ENCODE peak calls at places on chromosomes 5 and 9, in seven cellular contexts. C, V, Q, I, D, F and H are unnamed samples. For H3K79me2 and H3K4me1, the result is how much of the 10 kb centered on the place peaks cover.

GRCh38 chr5:53303105-53303504 is 177.3 kb upstream of the FST start:
- DNase-seq in C (no peak), V (no peak), Q (no peak), I (peak), D (no peak), F (peak), H (no peak)

GRCh38 chr5:73198833-73199592 is 26.0 kb downstream of the TMEM174 start:
- DNase-seq in C (no peak), V (no peak), Q (no peak), I (no peak), D (no peak), F (no peak), H (no peak)

GRCh38 chr9:120974921-120975320 is 48.3 kb upstream of the TRAF1 start:
- DNase-seq in C (no peak), V (no peak), Q (no peak), I (no peak), D (no peak), F (no peak), H (no peak)

GRCh38 chr9:127424669-127424986 is 446 bp downstream of the ZNF79 start:
- DNase-seq in C (no peak), V (no peak), Q (no peak), I (no peak), D (no peak), F (no peak), H (no peak)

GRCh38 chr5:119750887-119751733 is 121.8 kb downstream of the FAM170A start:
- DNase-seq in C (no peak), V (no peak), Q (no peak), I (no peak), D (no peak), F (no peak), H (no peak)

GRCh38 chr9:89350988-89351557 is 32.8 kb downstream of the SECISBP2 start:
- DNase-seq in C (no peak), V (no peak), Q (no peak), I (no peak), D (peak), F (no peak), H (no peak)

GRCh38 chr5:95617057-95617456 is 2.8 kb upstream of the GPR150 start:
- DNase-seq in C (no peak), V (peak), Q (no peak), I (peak), D (peak), F (peak), H (no peak)

GRCh38 chr5:58066557-58066956 is 393.3 kb downstream of the PLK2 start:
- DNase-seq in C (no peak), V (no peak), Q (no peak), I (no peak), D (no peak), F (no peak), H (no peak)

GRCh38 chr5:155616779-155617392 is 603.3 kb downstream of the KIF4B start:
- DNase-seq in C (peak), V (no peak), Q (peak), I (peak), D (peak), F (peak), H (peak)

GRCh38 chr9:36126016-36126786 is 10.3 kb upstream of the GLIPR2 start:
- DNase-seq in C (no peak), V (no peak), Q (no peak), I (no peak), D (no peak), F (no peak), H (no peak)

GRCh38 chr5:94218374-94218773 is 400.0 kb downstream of the KIAA0825 start:
- DNase-seq in C (no peak), V (no peak), Q (no peak), I (peak), D (peak), F (peak), H (peak)

GRCh38 chr9:20621553-20622329 is 558 bp downstream of the MLLT3 start:
- DNase-seq in C (no peak), V (no peak), Q (peak), I (peak), D (peak), F (peak), H (peak)

GRCh38 chr9:32928145-32928763 is 73.2 kb downstream of the APTX start:
- DNase-seq in C (no peak), V (no peak), Q (no peak), I (no peak), D (peak), F (peak), H (no peak)

GRCh38 chr5:115979203-115979602 is 16.9 kb downstream of the LVRN start:
- DNase-seq in C (no peak), V (no peak), Q (no peak), I (no peak), D (no peak), F (no peak), H (no peak)

GRCh38 chr5:154287136-154287535 is 96.6 kb downstream of the GALNT10 start:
- DNase-seq in C (no peak), V (no peak), Q (peak), I (peak), D (no peak), F (no peak), H (peak)

GRCh38 chr5:136123236-136123768 is 9.3 kb upstream of the SMAD5 start:
- DNase-seq in C (no peak), V (no peak), Q (no peak), I (peak), D (no peak), F (peak), H (no peak)

DNA sequence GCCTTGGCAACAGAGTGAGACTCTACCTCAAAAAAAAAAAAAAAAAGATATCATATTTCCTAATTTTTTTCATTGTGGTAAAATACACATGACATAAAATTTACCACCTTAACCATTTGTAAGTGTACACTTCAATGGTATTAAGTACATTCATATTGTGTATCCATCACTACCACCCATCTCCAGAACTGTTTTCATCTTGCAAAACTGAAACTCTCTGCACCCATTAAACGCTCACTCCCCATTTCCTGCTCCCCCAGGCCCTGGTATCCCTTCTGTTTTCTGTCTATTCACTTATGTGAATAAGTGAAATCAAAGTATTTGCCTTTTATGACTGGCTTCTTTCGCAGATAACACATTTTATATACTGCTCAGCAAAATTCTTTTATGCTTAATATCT is 12.8 kb downstream of the LRRC8A start:
- DNase-seq in C (no peak), V (no peak), Q (no peak), I (no peak), D (no peak), F (no peak), H (no peak)
- H3K79me2 ChIP-seq in C (under half), V (under half), Q (under half), I (under half), D (under half), F (half or more), H (half or more)

DNA sequence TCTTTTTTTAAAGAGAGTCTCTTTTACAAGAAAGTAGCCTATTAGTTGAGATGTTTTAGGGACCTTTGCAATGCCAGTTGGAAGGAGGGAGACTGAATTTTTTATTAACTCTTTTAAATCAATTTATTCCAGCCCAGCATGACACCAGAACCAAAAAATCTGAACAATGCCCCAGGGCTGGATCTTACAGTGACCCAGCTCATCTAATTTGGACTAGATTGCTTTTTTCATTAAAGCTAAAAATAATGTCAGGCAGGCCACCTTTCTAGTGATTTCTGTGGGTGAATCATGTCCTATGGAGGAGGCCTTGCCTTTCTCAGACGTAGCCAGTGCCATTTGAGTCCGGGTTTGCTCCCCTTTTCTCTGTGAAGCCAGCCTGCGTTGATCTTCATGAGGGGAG is 38.8 kb downstream of the MAP1B start:
- DNase-seq in C (no peak), V (no peak), Q (no peak), I (no peak), D (no peak), F (no peak), H (no peak)
- H3K4me1 ChIP-seq in C (under half), V (under half), Q (under half), I (under half), D (under half), F (under half), H (under half)

GRCh38 chr5:178287791-178288105 is 55.1 kb upstream of the PHYKPL start:
- DNase-seq in C (no peak), V (no peak), Q (no peak), I (no peak), D (no peak), F (no peak), H (no peak)
- H3K4me3 ChIP-seq in C (no peak), V (no peak), Q (no peak), I (no peak), D (no peak), F (no peak), H (no peak)

GRCh38 chr5:16849821-16850220 is 86.3 kb downstream of the MYO10 start:
- DNase-seq in C (no peak), V (no peak), Q (peak), I (no peak), D (no peak), F (no peak), H (no peak)
- H3K79me2 ChIP-seq in C (under half), V (under half), Q (under half), I (under half), D (under half), F (half or more), H (under half)

DNA sequence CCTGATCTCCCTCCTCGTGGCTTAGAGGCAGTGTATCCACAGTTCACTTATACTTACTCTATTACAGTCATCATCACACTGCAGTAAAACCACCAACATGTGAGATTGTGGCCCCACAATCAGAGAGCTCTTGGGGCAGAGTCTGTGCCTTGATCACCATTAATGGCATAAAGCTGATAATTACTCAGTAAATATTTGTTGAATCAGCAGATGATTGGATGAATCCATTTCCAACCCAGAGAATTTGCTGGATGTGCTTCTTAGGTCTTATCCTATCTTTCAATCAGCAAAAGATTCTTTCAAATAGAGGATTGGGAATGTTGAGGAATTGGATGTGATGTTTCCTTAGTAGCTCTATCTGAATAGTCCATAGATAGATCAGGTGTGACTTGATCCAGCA is 88.8 kb upstream of the PITX1 start:
- DNase-seq in C (no peak), V (no peak), Q (no peak), I (no peak), D (no peak), F (no peak), H (no peak)
- H3K4me1 ChIP-seq in C (under half), V (under half), Q (under half), I (under half), D (under half), F (under half), H (under half)